ENCODE peak calls at places on chromosome 19, in four cellular contexts. N is Right ventricle myocardium inferior, E is prostate gland, T is brain microvascular endothelial cell. X is an unnamed sample.
A peak's percentile ranks its signal among the peaks of the same experiment; 100 is the strongest.

GRCh38 chr19:3785464-3785937 is 680 bp downstream of the MATK start:
- DNase-seq in N (no peak), E (no peak), T (no peak), X (no peak)

GRCh38 chr19:20423381-20424207 is 142.0 kb downstream of the ZNF737 start:
- DNase-seq in N (peak; percentile 83), E (peak; percentile 10), T (peak; percentile 67), X (peak; percentile 68)

GRCh38 chr19:10346509-10346908 is 7.1 kb upstream of the ICAM3 start:
- DNase-seq in N (peak; percentile 83), E (no peak), T (peak; percentile 13), X (no peak)

GRCh38 chr19:28290963-28291657 is 921.8 kb downstream of the UQCRFS1 start:
- DNase-seq in N (no peak), E (no peak), T (no peak), X (no peak)

GRCh38 chr19:28444371-28444770 is 768.6 kb downstream of the UQCRFS1 start:
- DNase-seq in N (no peak), E (no peak), T (no peak), X (no peak)

GRCh38 chr19:29843180-29844051 is 31.6 kb downstream of the CCNE1 start:
- DNase-seq in N (no peak), E (no peak), T (peak; percentile 1), X (peak; percentile 59)

GRCh38 chr19:35663981-35664380 is 2.3 kb upstream of the UPK1A start:
- DNase-seq in N (no peak), E (no peak), T (no peak), X (no peak)

GRCh38 chr19:18479964-18480723 is 41.7 kb downstream of the ELL start:
- DNase-seq in N (peak; percentile 89), E (no peak), T (no peak), X (peak; percentile 81)

GRCh38 chr19:34366670-34367423 is 1.9 kb downstream of the GPI start:
- DNase-seq in N (no peak), E (no peak), T (peak; percentile 12), X (no peak)

GRCh38 chr19:40739871-40740703 is 10.2 kb downstream of the ACTMAP start:
- DNase-seq in N (peak; percentile 47), E (no peak), T (no peak), X (no peak)

X was measured in ureter.